ENCODE peak calls at places on chromosomes 2 and 18, in seven cellular contexts. W is heart left ventricle, V is A549, C is OCI-LY7, D is neuronal stem cell, T is colonic mucosa, J is lung. Q is an unnamed sample. For H3K4me1, the result is how much of the 10 kb centered on the place peaks cover.

GRCh38 chr18:76999077-76999476 is 133.5 kb downstream of the MBP start:
- DNase-seq in D (no peak), T (no peak), C (no peak), W (no peak), V (no peak), J (no peak), Q (no peak)

GRCh38 chr2:216777637-216778273 is 82.1 kb downstream of the TNP1 start:
- DNase-seq in J (no peak), W (no peak), D (peak), T (no peak), C (peak), V (peak), Q (no peak)

GRCh38 chr2:169131587-169132512 is 62.5 kb downstream of the DHRS9 start:
- DNase-seq in T (no peak), W (no peak), C (peak), J (no peak), V (peak), D (no peak), Q (no peak)

GRCh38 chr2:144625216-144626010 is 105.5 kb upstream of the ZEB2 start:
- DNase-seq in V (no peak), J (no peak), W (no peak), C (no peak), T (no peak), D (no peak), Q (no peak)

GRCh38 chr2:181354626-181355025 is 102.6 kb upstream of the ITGA4 start:
- DNase-seq in J (no peak), T (no peak), D (no peak), C (no peak), W (no peak), V (peak), Q (no peak)

GRCh38 chr2:126664234-126664633 is 8.3 kb downstream of the GYPC start:
- DNase-seq in D (no peak), T (no peak), V (no peak), W (no peak), J (no peak), C (peak), Q (peak)

GRCh38 chr2:197011033-197011432 is 84.5 kb upstream of the PGAP1 start:
- DNase-seq in J (no peak), V (no peak), T (no peak), W (no peak), C (peak), D (no peak), Q (no peak)

GRCh38 chr18:13268035-13268700 is 49.6 kb downstream of the LDLRAD4 start:
- DNase-seq in W (no peak), C (no peak), J (no peak), V (no peak), D (peak), T (no peak), Q (no peak)

GRCh38 chr2:218022131-218022850 is 19.5 kb upstream of the TNS1 start:
- DNase-seq in V (no peak), C (no peak), D (no peak), J (no peak), W (peak), T (no peak), Q (no peak)

GRCh38 chr2:226057914-226058313 is 658.4 kb downstream of the NYAP2 start:
- DNase-seq in D (no peak), W (no peak), T (no peak), J (no peak), C (no peak), V (no peak), Q (no peak)

GRCh38 chr2:100999995-101000394 is 2.1 kb upstream of the RPL31 start:
- DNase-seq in J (no peak), C (no peak), D (no peak), W (no peak), T (no peak), V (no peak), Q (no peak)

GRCh38 chr2:235649418-235649817 is 155.6 kb downstream of the AGAP1 start:
- DNase-seq in J (no peak), V (no peak), W (no peak), C (no peak), T (no peak), D (no peak), Q (no peak)

GRCh38 chr2:41940715-41941114 is 107.1 kb upstream of the PKDCC start:
- DNase-seq in D (no peak), C (no peak), J (no peak), V (no peak), W (peak), T (no peak), Q (no peak)

GRCh38 chr18:26482567-26482966 is 65.8 kb downstream of the KCTD1 start:
- DNase-seq in V (no peak), T (no peak), D (no peak), J (no peak), W (no peak), C (no peak), Q (no peak)

GRCh38 chr2:24508878-24509277 is 17.8 kb downstream of the NCOA1 start:
- DNase-seq in W (no peak), V (no peak), J (no peak), T (no peak), D (no peak), C (no peak), Q (no peak)

GRCh38 chr2:108591163-108591562 is 56.9 kb downstream of the LIMS1 start:
- DNase-seq in J (no peak), T (no peak), D (no peak), V (no peak), C (no peak), W (no peak), Q (no peak)

GRCh38 chr18:22346342-22346967 is 71.3 kb downstream of the CTAGE1 start:
- DNase-seq in C (no peak), W (peak), J (peak), D (no peak), T (peak), V (no peak), Q (peak)

GRCh38 chr2:225865468-225865867 is 466.0 kb downstream of the NYAP2 start:
- DNase-seq in D (no peak), T (no peak), W (no peak), C (no peak), J (no peak), V (no peak), Q (no peak)

GRCh38 chr2:162919111-162919510 is 80.5 kb upstream of the KCNH7 start:
- DNase-seq in T (no peak), W (no peak), D (no peak), J (no peak), C (no peak), V (no peak), Q (no peak)

GRCh38 chr2:127096718-127097470 is 10.1 kb downstream of the BIN1 start:
- DNase-seq in D (no peak), W (no peak), V (no peak), T (peak), C (no peak), J (no peak), Q (no peak)

GRCh38 chr2:178188466-178188865 is 5.8 kb upstream of the OSBPL6 start:
- DNase-seq in T (no peak), C (no peak), W (no peak), J (no peak), D (no peak), V (no peak), Q (no peak)

GRCh38 chr2:1494257-1494656 is 81.0 kb downstream of the TPO start:
- DNase-seq in J (no peak), V (no peak), T (no peak), D (no peak), C (no peak), W (no peak), Q (no peak)

GRCh38 chr2:27703638-27704341 is 40.1 kb downstream of the SLC4A1AP start:
- DNase-seq in J (peak), T (peak), C (peak), V (peak), D (peak), W (peak), Q (peak)

GRCh38 chr18:35144628-35145027 is 96.2 kb upstream of the ZNF397 start:
- DNase-seq in V (no peak), J (no peak), W (no peak), D (no peak), T (no peak), C (no peak), Q (no peak)

GRCh38 chr2:233091595-233092375 is 31.6 kb downstream of the INPP5D start:
- DNase-seq in J (no peak), D (no peak), V (no peak), W (no peak), T (no peak), C (no peak), Q (no peak)
- H3K4me3 ChIP-seq in J (no peak), D (no peak), V (no peak), W (no peak), T (no peak), C (no peak), Q (no peak)

GRCh38 chr2:202049092-202049728 is 15.6 kb downstream of the FZD7 start:
- DNase-seq in J (no peak), D (no peak), C (no peak), V (no peak), T (no peak), W (no peak), Q (no peak)
- H3K4me1 ChIP-seq in J (under half), D (under half), C (under half), V (under half), T (under half), W (under half), Q (under half)

GRCh38 chr2:143455317-143455716 is 326.1 kb downstream of the ARHGAP15 start:
- DNase-seq in J (no peak), V (no peak), D (no peak), C (no peak), W (no peak), T (no peak), Q (no peak)
- H3K27ac ChIP-seq in J (no peak), V (no peak), D (no peak), C (no peak), W (no peak), T (no peak), Q (no peak)

DNA sequence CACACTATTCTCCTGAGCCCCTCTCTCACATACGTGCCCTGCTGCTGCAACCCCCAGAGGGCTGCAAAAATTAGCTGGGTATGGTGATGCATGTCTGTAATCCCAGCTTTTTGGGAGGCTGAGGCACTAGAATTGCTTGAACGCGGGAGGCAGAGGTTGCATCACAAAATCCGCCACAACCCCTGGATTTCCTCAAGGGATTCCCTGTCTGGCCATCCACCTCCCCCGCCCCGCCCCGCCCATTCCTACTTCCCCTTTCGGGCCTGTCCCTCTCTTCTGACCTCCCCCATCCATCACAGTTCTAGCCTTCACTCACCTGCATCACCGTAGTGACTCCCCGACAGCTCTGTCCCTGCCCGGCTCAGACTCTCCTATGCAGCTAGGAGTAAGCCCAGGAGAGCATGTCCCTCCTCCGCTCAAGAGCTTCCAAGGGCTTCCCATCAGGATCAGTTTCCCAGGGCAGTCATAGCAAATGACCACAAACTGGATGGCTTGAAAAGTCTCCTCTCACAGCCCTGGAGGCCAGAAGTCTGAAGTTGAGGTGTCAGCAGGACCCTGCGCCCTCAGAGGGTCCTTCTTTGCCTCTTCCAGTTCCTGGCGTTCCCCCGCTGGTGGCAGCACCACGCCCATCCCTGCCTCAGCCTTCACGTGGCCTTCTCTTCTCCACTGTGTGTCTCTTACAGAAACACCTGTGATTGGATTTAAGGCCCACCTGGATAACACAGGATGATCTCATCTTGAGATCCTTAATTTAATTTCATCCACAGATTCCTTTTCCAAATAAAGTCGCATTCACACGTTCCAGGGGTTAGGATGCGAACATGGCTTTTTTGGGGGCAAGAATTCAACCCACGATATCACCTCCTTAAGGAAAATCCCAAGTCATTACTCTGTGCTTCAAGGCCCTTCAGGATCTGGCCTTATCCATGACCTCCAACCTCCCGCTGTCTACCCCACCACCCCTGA is 58.5 kb downstream of the HS1BP3 start:
- DNase-seq in T (no peak), C (no peak), J (no peak), W (no peak), D (no peak), V (no peak), Q (no peak)
- H3K4me3 ChIP-seq in T (no peak), C (no peak), J (no peak), W (no peak), D (no peak), V (no peak), Q (no peak)

GRCh38 chr2:9631976-9632700 is 1.3 kb upstream of the YWHAQ start:
- DNase-seq in V (no peak), T (no peak), J (no peak), D (no peak), W (peak), C (no peak), Q (no peak)

GRCh38 chr2:9637330-9637729 is 6.5 kb upstream of the YWHAQ start:
- DNase-seq in V (no peak), D (no peak), C (no peak), J (no peak), T (no peak), W (no peak), Q (no peak)

GRCh38 chr2:9631484-9631819 is 655 bp upstream of the YWHAQ start:
- DNase-seq in J (no peak), C (no peak), D (no peak), W (no peak), T (no peak), V (no peak), Q (no peak)

GRCh38 chr2:9630750-9631483 is at the start of gene YWHAQ:
- DNase-seq in C (peak), J (peak), D (peak), W (peak), T (peak), V (peak), Q (peak)

DNA sequence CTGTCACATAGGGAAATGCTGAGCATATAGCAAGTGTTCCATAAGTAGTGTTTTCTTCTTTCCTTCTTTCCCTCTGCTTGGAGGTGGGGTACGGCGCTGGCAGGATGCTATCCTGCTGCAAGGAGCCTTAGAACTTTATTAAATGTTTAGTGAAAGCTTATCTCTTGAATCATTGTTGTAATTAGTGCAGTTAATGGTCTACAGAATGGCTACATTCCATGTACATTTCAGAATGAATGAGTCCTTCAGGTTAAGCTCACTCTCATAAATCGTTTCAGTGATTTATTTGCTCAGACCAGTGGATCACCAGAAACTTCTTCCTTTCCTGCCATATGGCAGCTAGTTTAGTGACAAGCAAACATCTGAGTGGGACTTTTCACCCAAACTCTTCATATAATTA is 3.3 kb upstream of the YWHAQ start:
- DNase-seq in W (no peak), C (no peak), V (no peak), J (no peak), T (no peak), D (no peak), Q (no peak)
- H3K4me1 ChIP-seq in W (under half), C (under half), V (under half), J (under half), T (under half), D (under half), Q (under half)

DNA sequence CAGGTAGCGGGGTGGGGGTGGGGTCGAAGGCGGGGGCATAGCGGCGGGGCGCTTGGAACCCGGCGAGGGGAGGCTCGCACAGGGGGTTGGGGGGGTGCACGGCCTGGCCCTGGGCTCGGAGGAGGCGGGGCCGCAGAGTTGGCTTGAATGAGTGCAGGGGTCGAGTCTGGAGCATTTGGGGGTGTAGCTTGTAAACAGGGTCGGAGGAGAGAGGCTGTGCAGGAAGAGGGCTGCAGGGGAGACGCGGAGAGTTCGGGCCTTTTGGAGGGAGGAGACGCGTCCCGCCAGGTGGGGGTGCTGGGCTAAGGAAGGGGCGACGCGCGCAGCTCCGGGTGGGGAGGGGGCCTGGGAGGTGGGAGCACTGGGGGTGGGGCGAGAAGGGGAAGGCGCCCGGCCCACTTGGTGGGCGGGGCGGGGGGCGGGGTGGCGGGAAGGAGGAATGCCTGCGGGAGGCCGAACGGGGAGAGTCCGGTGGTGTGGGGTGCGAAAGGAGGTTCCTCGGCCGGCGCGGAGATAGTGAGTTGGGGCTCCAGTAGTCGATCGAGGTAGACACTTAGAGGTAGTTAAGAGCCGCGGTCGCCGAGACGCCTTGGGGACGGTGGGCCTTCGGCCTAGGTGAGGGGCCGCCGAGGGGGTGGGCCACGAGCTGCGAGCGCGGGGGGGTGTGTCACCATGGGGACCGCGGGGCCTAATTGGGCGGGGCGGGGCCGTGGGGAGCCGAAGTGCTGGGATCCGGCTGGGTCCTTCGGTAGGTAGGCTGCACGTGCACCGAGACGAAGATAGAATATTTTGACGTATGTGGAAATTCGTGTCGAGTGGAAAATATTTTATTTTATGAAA is 766 bp downstream of the MSH6 start:
- DNase-seq in T (peak), C (peak), W (peak), J (peak), D (peak), V (peak), Q (peak)
- H3K27ac ChIP-seq in T (peak), C (peak), W (peak), J (peak), D (peak), V (peak), Q (peak)

GRCh38 chr2:64331430-64331700 is 122.6 kb upstream of the LGALSL start:
- DNase-seq in V (no peak), C (no peak), J (no peak), T (no peak), W (no peak), D (no peak), Q (no peak)

GRCh38 chr2:64332300-64332699 is 121.7 kb upstream of the LGALSL start:
- DNase-seq in W (no peak), C (no peak), T (no peak), J (no peak), D (no peak), V (no peak), Q (no peak)

GRCh38 chr2:64330281-64330680 is 123.7 kb upstream of the LGALSL start:
- DNase-seq in C (no peak), W (no peak), T (no peak), V (no peak), D (no peak), J (no peak), Q (no peak)

GRCh38 chr2:64330691-64331429 is 123.1 kb upstream of the LGALSL start:
- DNase-seq in W (peak), J (peak), C (peak), V (no peak), T (peak), D (peak), Q (peak)

GRCh38 chr2:64331846-64332245 is 122.1 kb upstream of the LGALSL start:
- DNase-seq in D (no peak), V (no peak), T (no peak), J (no peak), W (no peak), C (no peak), Q (no peak)
- H3K4me3 ChIP-seq in D (no peak), V (no peak), T (no peak), J (no peak), W (no peak), C (no peak), Q (no peak)

Q was measured in CD8-positive, alpha-beta memory T cell.